ENCODE peak calls at places on chromosome 2, in eight cellular contexts. T is tibial artery; H is RWPE1; J is NT2/D1; M is ovary; N is stimulated activated CD8-positive, alpha-beta memory T cell treated with anti-CD3 and anti-CD28 coated beads, Interleukin-15, amount 100 ng/mL, for 24 hours; D is AG09319; F is epithelial cell of proximal tubule. B is an unnamed sample.

GRCh38 chr2:179311071-179311470 is 46.4 kb upstream of the SESTD1 start:
- DNase-seq in T (no peak), H (no peak), J (no peak), M (no peak), N (no peak), D (no peak), F (no peak), B (no peak)

GRCh38 chr2:172100080-172101007 is 2.4 kb downstream of the DLX2 start:
- DNase-seq in T (no peak), H (no peak), J (no peak), M (no peak), N (no peak), D (no peak), F (no peak), B (no peak)

GRCh38 chr2:236172866-236173733 is 4.9 kb upstream of the GBX2 start:
- DNase-seq in T (no peak), H (no peak), J (no peak), M (no peak), N (no peak), D (no peak), F (no peak), B (no peak)

GRCh38 chr2:191786694-191787093 is 60.2 kb downstream of the CAVIN2 start:
- DNase-seq in T (no peak), H (no peak), J (no peak), M (no peak), N (no peak), D (no peak), F (no peak), B (no peak)

GRCh38 chr2:200219400-200220113 is 86.9 kb upstream of the SPATS2L start:
- DNase-seq in T (no peak), H (no peak), J (no peak), M (no peak), N (no peak), D (no peak), F (no peak), B (no peak)

GRCh38 chr2:126910637-126911036 is 11.9 kb downstream of the TEX51 start:
- DNase-seq in T (no peak), H (no peak), J (no peak), M (no peak), N (no peak), D (no peak), F (no peak), B (no peak)

GRCh38 chr2:209762564-209762963 is 9.1 kb upstream of the UNC80 start:
- DNase-seq in T (no peak), H (peak), J (no peak), M (no peak), N (no peak), D (no peak), F (no peak), B (no peak)

GRCh38 chr2:3127279-3127690 is 250.3 kb downstream of the EIPR1 start:
- DNase-seq in T (no peak), H (no peak), J (no peak), M (no peak), N (no peak), D (no peak), F (no peak), B (no peak)

GRCh38 chr2:135590594-135591290 is 59.5 kb downstream of the R3HDM1 start:
- DNase-seq in T (no peak), H (no peak), J (no peak), M (no peak), N (no peak), D (no peak), F (no peak), B (no peak)

GRCh38 chr2:190533968-190534309 is 583 bp downstream of the NEMP2 start:
- DNase-seq in T (no peak), H (no peak), J (no peak), M (no peak), N (no peak), D (no peak), F (no peak), B (no peak)

GRCh38 chr2:75200140-75200985 is 1.0 kb upstream of the TACR1 start:
- DNase-seq in T (no peak), H (peak), J (no peak), M (no peak), N (no peak), D (no peak), F (no peak), B (no peak)

GRCh38 chr2:236861196-236861875 is 224.4 kb upstream of the COPS8 start:
- DNase-seq in T (no peak), H (no peak), J (no peak), M (no peak), N (no peak), D (no peak), F (no peak), B (no peak)

GRCh38 chr2:233807966-233808892 is 30.1 kb downstream of the MROH2A start:
- DNase-seq in T (peak), H (no peak), J (no peak), M (no peak), N (no peak), D (no peak), F (no peak), B (no peak)

GRCh38 chr2:180101846-180102245 is 94.7 kb upstream of the CWC22 start:
- DNase-seq in T (no peak), H (no peak), J (no peak), M (no peak), N (no peak), D (no peak), F (no peak), B (no peak)

GRCh38 chr2:121220995-121221394 is 64.0 kb downstream of the TFCP2L1 start:
- DNase-seq in T (no peak), H (peak), J (no peak), M (no peak), N (no peak), D (no peak), F (no peak), B (no peak)

GRCh38 chr2:75515584-75516368 is 45.0 kb downstream of the EVA1A start:
- DNase-seq in T (no peak), H (no peak), J (no peak), M (no peak), N (no peak), D (no peak), F (no peak), B (no peak)

GRCh38 chr2:139876964-139877363 is 1096.8 kb upstream of the NXPH2 start:
- DNase-seq in T (no peak), H (no peak), J (no peak), M (no peak), N (no peak), D (no peak), F (no peak), B (no peak)

GRCh38 chr2:53235836-53236582 is 531.6 kb upstream of the CHAC2 start:
- DNase-seq in T (no peak), H (peak), J (no peak), M (no peak), N (no peak), D (no peak), F (peak), B (no peak)

GRCh38 chr2:64770137-64770780 is 116.5 kb upstream of the SERTAD2 start:
- DNase-seq in T (no peak), H (no peak), J (no peak), M (no peak), N (no peak), D (no peak), F (no peak), B (no peak)

GRCh38 chr2:42171396-42171971 is 2.3 kb downstream of the EML4 start:
- DNase-seq in T (no peak), H (no peak), J (no peak), M (no peak), N (no peak), D (peak), F (no peak), B (no peak)

GRCh38 chr2:23498941-23499340 is 114.0 kb downstream of the KLHL29 start:
- DNase-seq in T (no peak), H (no peak), J (no peak), M (no peak), N (no peak), D (no peak), F (no peak), B (no peak)

GRCh38 chr2:179613701-179614100 is 247.7 kb downstream of the ZNF385B start:
- DNase-seq in T (no peak), H (no peak), J (no peak), M (no peak), N (no peak), D (no peak), F (no peak), B (no peak)